ENCODE peak calls at places on chromosomes 5 and 9, in nine cellular contexts. M is astrocyte of the spinal cord; P is activated T-cell treated with anti-CD3 and anti-CD28 coated beads for 24 hours; O is posterior cingulate gyrus; K is fibroblast of lung; I is left cardiac atrium; Q is cardiac muscle cell; J is ELF-1; V is effector memory CD8-positive, alpha-beta T cell. C is an unnamed sample.

GRCh38 chr5:174444791-174445190 is 279.6 kb upstream of the MSX2 start:
- DNase-seq in M (no peak), P (no peak), O (no peak), K (no peak), I (no peak), Q (no peak), J (no peak), V (no peak), C (no peak)

GRCh38 chr5:59142927-59143326 is 560.1 kb downstream of the RAB3C start:
- DNase-seq in M (no peak), P (no peak), O (no peak), K (no peak), I (no peak), Q (no peak), J (no peak), V (no peak), C (no peak)

GRCh38 chr5:10701567-10702039 is 59.4 kb downstream of the DAP start:
- DNase-seq in M (peak), P (no peak), O (peak), K (peak), I (no peak), Q (peak), J (no peak), V (peak), C (no peak)

GRCh38 chr9:137502008-137502913 is 43.1 kb upstream of the NSMF start:
- DNase-seq in M (no peak), P (no peak), O (no peak), K (no peak), I (no peak), Q (no peak), J (peak), V (no peak), C (no peak)

GRCh38 chr5:171681667-171682066 is 104.0 kb upstream of the SMIM23 start:
- DNase-seq in M (no peak), P (no peak), O (no peak), K (peak), I (no peak), Q (peak), J (no peak), V (no peak), C (no peak)

GRCh38 chr9:18245911-18246310 is 228.0 kb upstream of the ADAMTSL1 start:
- DNase-seq in M (no peak), P (no peak), O (no peak), K (no peak), I (no peak), Q (no peak), J (no peak), V (no peak), C (no peak)

GRCh38 chr5:113678924-113679575 is 165.6 kb downstream of the YTHDC2 start:
- DNase-seq in M (peak), P (no peak), O (peak), K (peak), I (no peak), Q (peak), J (peak), V (peak), C (no peak)

GRCh38 chr5:83576341-83576740 is 104.8 kb downstream of the VCAN start:
- DNase-seq in M (no peak), P (no peak), O (no peak), K (peak), I (no peak), Q (peak), J (no peak), V (no peak), C (no peak)

GRCh38 chr5:124289641-124290201 is 456.7 kb downstream of the ZNF608 start:
- DNase-seq in M (no peak), P (no peak), O (peak), K (no peak), I (no peak), Q (no peak), J (peak), V (no peak), C (no peak)

GRCh38 chr5:31900296-31900865 is 261.4 kb downstream of the PDZD2 start:
- DNase-seq in M (no peak), P (no peak), O (no peak), K (no peak), I (no peak), Q (no peak), J (peak), V (no peak), C (no peak)

GRCh38 chr9:121735065-121735791 is 83.8 kb downstream of the DAB2IP start:
- DNase-seq in M (peak), P (no peak), O (no peak), K (peak), I (no peak), Q (peak), J (peak), V (peak), C (no peak)

GRCh38 chr5:125186911-125187375 is 440.5 kb upstream of the ZNF608 start:
- DNase-seq in M (no peak), P (no peak), O (no peak), K (no peak), I (no peak), Q (no peak), J (no peak), V (no peak), C (no peak)

GRCh38 chr9:134546746-134547145 is 94.9 kb upstream of the COL5A1 start:
- DNase-seq in M (no peak), P (no peak), O (no peak), K (no peak), I (no peak), Q (no peak), J (no peak), V (no peak), C (no peak)

GRCh38 chr5:92518318-92518913 is 1062.6 kb downstream of the NR2F1-AS1 start:
- DNase-seq in M (peak), P (no peak), O (no peak), K (peak), I (no peak), Q (peak), J (peak), V (no peak), C (no peak)

GRCh38 chr9:135088979-135089847 is 1.7 kb downstream of the OLFM1 start:
- DNase-seq in M (no peak), P (no peak), O (no peak), K (no peak), I (peak), Q (no peak), J (no peak), V (no peak), C (no peak)

GRCh38 chr5:139744471-139745120 is 51.0 kb upstream of the PSD2 start:
- DNase-seq in M (no peak), P (no peak), O (peak), K (no peak), I (no peak), Q (no peak), J (no peak), V (no peak), C (no peak)

GRCh38 chr5:179134511-179134910 is 74.3 kb downstream of the ZNF354C start:
- DNase-seq in M (no peak), P (no peak), O (no peak), K (no peak), I (peak), Q (no peak), J (no peak), V (no peak), C (no peak)

GRCh38 chr9:17962747-17963146 is 383.9 kb downstream of the SH3GL2 start:
- DNase-seq in M (no peak), P (no peak), O (no peak), K (no peak), I (peak), Q (peak), J (no peak), V (no peak), C (no peak)

GRCh38 chr5:59673438-59674058 is 220.0 kb downstream of the PDE4D start:
- DNase-seq in M (peak), P (no peak), O (no peak), K (peak), I (no peak), Q (peak), J (peak), V (no peak), C (no peak)

GRCh38 chr9:137660144-137660543 is 41.3 kb downstream of the EHMT1 start:
- DNase-seq in M (no peak), P (no peak), O (no peak), K (no peak), I (no peak), Q (peak), J (no peak), V (no peak), C (no peak)

GRCh38 chr5:112923148-112923917 is 1.3 kb upstream of the REEP5 start:
- DNase-seq in M (no peak), P (no peak), O (no peak), K (no peak), I (no peak), Q (no peak), J (peak), V (peak), C (no peak)

GRCh38 chr9:112531666-112532282 is 45.1 kb downstream of the KIAA1958 start:
- DNase-seq in M (no peak), P (no peak), O (no peak), K (peak), I (no peak), Q (no peak), J (no peak), V (no peak), C (no peak)

GRCh38 chr5:99116526-99116925 is 187.7 kb upstream of the CHD1 start:
- DNase-seq in M (no peak), P (no peak), O (no peak), K (no peak), I (no peak), Q (no peak), J (no peak), V (no peak), C (no peak)

GRCh38 chr5:15263942-15264341 is 236.0 kb upstream of the FBXL7 start:
- DNase-seq in M (no peak), P (no peak), O (no peak), K (no peak), I (no peak), Q (no peak), J (no peak), V (no peak), C (no peak)

GRCh38 chr9:90970603-90971002 is 169.0 kb downstream of the SYK start:
- DNase-seq in M (peak), P (no peak), O (no peak), K (peak), I (no peak), Q (no peak), J (no peak), V (no peak), C (no peak)

GRCh38 chr5:178335287-178336030 is 102.9 kb upstream of the PHYKPL start:
- DNase-seq in M (no peak), P (no peak), O (no peak), K (no peak), I (no peak), Q (no peak), J (no peak), V (no peak), C (no peak)

GRCh38 chr5:172141949-172142319 is 46.1 kb downstream of the STK10 start:
- DNase-seq in M (no peak), P (no peak), O (no peak), K (no peak), I (no peak), Q (no peak), J (no peak), V (no peak), C (no peak)

C was measured in stimulated activated naive CD4-positive, alpha-beta T cell treated with Interleukin-2 at 50 U/mL for 16 hours.